ENCODE peak calls at places on chromosome 5, in eight cellular contexts. S is PC-9, U is neural progenitor cell, T is hepatocyte, H is K562, R is fibroblast of lung, A is Karpas-422, O is MM.1S. Y is an unnamed sample.

GRCh38 chr5:64690417-64691151 is at the start of gene SHISAL2B:
- DNase-seq in T (peak; percentile 35), H (no peak), A (no peak), S (no peak), O (no peak), U (peak; percentile 78), R (peak; percentile 27), Y (peak; percentile 65)

GRCh38 chr5:9544502-9545300 is 1.2 kb downstream of the SEMA5A start:
- DNase-seq in H (peak; percentile 66), O (peak; percentile 81), A (no peak), U (peak; percentile 93), T (peak; percentile 92), R (peak; percentile 85), S (peak; percentile 75), Y (peak; percentile 84)

GRCh38 chr5:60835554-60835953 is 8.5 kb downstream of the ELOVL7 start:
- DNase-seq in S (no peak), O (no peak), A (no peak), T (no peak), H (no peak), R (peak; percentile 14), U (no peak), Y (no peak)

GRCh38 chr5:172005708-172006377 is 595 bp downstream of the FBXW11 start:
- DNase-seq in T (peak; percentile 53), O (no peak), R (no peak), U (peak; percentile 69), H (peak; percentile 27), A (peak; percentile 68), S (no peak), Y (peak; percentile 37)

GRCh38 chr5:60687927-60688720 is 11.8 kb downstream of the DEPDC1B start:
- DNase-seq in U (peak; percentile 31), R (peak; percentile 57), T (peak; percentile 67), S (no peak), H (no peak), A (peak; percentile 57), O (no peak), Y (no peak)

GRCh38 chr5:87536365-87536764 is 123.6 kb upstream of the CCNH start:
- DNase-seq in R (no peak), H (no peak), A (no peak), S (no peak), T (no peak), U (no peak), O (no peak), Y (no peak)

GRCh38 chr5:135240283-135240633 is 158.8 kb downstream of the MACROH2A1 start:
- DNase-seq in H (no peak), R (no peak), O (no peak), A (no peak), S (no peak), U (no peak), T (no peak), Y (no peak)

GRCh38 chr5:18393546-18393945 is 759.3 kb downstream of the TAF11L14 start:
- DNase-seq in S (no peak), R (no peak), U (no peak), O (no peak), A (no peak), H (no peak), T (no peak), Y (no peak)

GRCh38 chr5:173925449-173926071 is 37.4 kb downstream of the CPEB4 start:
- DNase-seq in O (peak; percentile 79), U (peak; percentile 55), T (peak; percentile 36), S (no peak), R (peak; percentile 72), A (peak; percentile 81), H (peak; percentile 33), Y (no peak)

GRCh38 chr5:154520861-154521453 is 42.9 kb upstream of the HAND1 start:
- DNase-seq in T (peak; percentile 83), H (peak; percentile 68), A (peak; percentile 46), S (peak; percentile 44), R (peak; percentile 9), U (peak; percentile 90), O (no peak), Y (peak; percentile 66)

GRCh38 chr5:132444841-132445639 is 45.5 kb downstream of the IRF1 start:
- DNase-seq in S (peak; percentile 87), H (no peak), U (no peak), R (no peak), T (no peak), A (no peak), O (no peak), Y (no peak)

GRCh38 chr5:132825824-132826391 is 4.5 kb downstream of the SHROOM1 start:
- DNase-seq in H (no peak), R (no peak), O (no peak), A (no peak), U (peak; percentile 57), S (no peak), T (no peak), Y (no peak)

GRCh38 chr5:124642148-124642547 is 104.3 kb downstream of the ZNF608 start:
- DNase-seq in H (no peak), O (no peak), S (no peak), T (no peak), U (no peak), A (peak; percentile 69), R (no peak), Y (no peak)

GRCh38 chr5:61450170-61450815 is 118.2 kb downstream of the ZSWIM6 start:
- DNase-seq in A (no peak), U (no peak), R (peak; percentile 87), T (peak; percentile 47), H (no peak), O (no peak), S (peak; percentile 56), Y (peak; percentile 3)

GRCh38 chr5:75736273-75736672 is 19.0 kb upstream of the POC5 start:
- DNase-seq in A (no peak), T (no peak), H (no peak), R (no peak), O (no peak), S (no peak), U (peak; percentile 17), Y (no peak)

GRCh38 chr5:138568061-138568824 is 7.0 kb downstream of the HSPA9 start:
- DNase-seq in S (no peak), T (no peak), R (no peak), H (no peak), O (no peak), A (no peak), U (no peak), Y (no peak)

GRCh38 chr5:110899566-110900412 is 161.0 kb downstream of the SLC25A46 start:
- DNase-seq in U (no peak), T (no peak), O (no peak), H (no peak), A (no peak), S (no peak), R (peak; percentile 56), Y (no peak)

GRCh38 chr5:149288437-149288836 is 16.8 kb downstream of the AFAP1L1 start:
- DNase-seq in H (no peak), U (no peak), S (no peak), A (no peak), R (no peak), O (no peak), T (no peak), Y (no peak)

GRCh38 chr5:60161340-60161934 is 267.9 kb upstream of the PDE4D start:
- DNase-seq in U (peak; percentile 45), A (peak; percentile 57), T (peak; percentile 35), O (peak; percentile 66), R (peak; percentile 48), S (no peak), H (no peak), Y (no peak)

GRCh38 chr5:127875235-127876021 is 172.2 kb downstream of the CCDC192 start:
- DNase-seq in H (peak; percentile 17), T (peak; percentile 82), S (peak; percentile 84), O (peak; percentile 90), A (peak; percentile 96), R (peak; percentile 78), U (peak; percentile 71), Y (peak; percentile 14)

DNA sequence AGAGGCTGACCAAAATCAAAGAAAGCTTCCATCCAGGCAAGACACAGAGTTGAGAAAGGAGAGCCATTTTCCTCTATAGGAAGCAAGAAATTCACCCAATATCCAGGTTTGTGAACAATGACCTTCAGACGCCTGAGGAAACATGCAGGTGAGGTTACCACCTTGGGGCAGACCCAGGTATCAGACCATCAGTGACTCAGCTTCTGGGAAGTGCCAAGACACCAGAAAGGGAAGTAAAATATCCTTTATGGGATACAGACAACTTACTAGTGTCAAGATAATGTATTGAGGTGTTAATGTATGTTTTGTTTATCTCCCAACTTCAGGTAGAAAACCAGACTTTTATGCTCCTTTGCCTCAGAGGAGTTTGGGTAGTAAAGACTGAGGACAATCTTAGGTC is 2.2 kb upstream of the DTWD2 start:
- DNase-seq in U (no peak), A (peak; percentile 27), R (no peak), O (no peak), S (peak; percentile 48), T (no peak), H (no peak), Y (no peak)
- H2AFZ ChIP-seq in U (no peak overlapping the region), A (peak overlapping the region; percentile 20), R (no peak overlapping the region), O (no peak overlapping the region), S (peak overlapping the region; percentile 25), T (no peak overlapping the region), H (peak overlapping the region; percentile 89), Y (peak overlapping the region; percentile 29)

DNA sequence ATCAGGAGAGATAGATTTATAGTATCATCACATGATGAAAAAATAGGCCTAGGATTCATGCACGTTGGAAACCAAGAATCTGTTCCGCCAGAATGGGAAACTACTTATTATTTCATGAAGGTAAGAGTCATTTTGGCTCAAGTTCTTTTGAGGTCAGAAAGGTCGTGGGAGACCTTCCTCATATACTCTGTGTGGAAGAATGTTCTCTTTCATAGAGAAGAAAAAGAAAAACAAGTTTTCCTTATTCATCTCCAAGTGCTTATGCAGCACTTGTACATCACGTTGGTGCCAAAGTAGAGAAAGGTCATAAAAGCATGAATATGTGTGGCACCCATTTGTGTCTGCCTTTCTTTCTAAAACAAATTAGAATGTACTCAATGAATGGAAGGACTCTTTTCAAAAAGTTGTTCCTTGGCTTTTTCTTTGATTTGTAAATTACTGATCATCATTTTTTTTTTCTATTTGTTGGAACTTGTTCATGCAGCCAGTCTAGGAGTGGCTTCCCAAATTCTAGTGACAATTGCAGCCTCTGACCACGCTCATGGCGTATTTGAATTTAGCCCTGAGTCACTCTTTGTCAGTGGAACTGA is 122.3 kb downstream of the ADGRV1 start:
- DNase-seq in O (no peak), T (no peak), S (no peak), H (no peak), A (no peak), R (no peak), U (no peak), Y (no peak)
- H3K36me3 ChIP-seq in O (no peaks in the 10 kb centered on the region), T (no peaks in the 10 kb centered on the region), S (no peaks in the 10 kb centered on the region), H (peaks cover 84% of the 10 kb centered on the region), A (no peaks in the 10 kb centered on the region), R (no peaks in the 10 kb centered on the region), U (peaks cover 22% of the 10 kb centered on the region), Y (peaks cover 2% of the 10 kb centered on the region)

GRCh38 chr5:35487255-35488035 is 130.2 kb upstream of the SPEF2 start:
- DNase-seq in R (peak; percentile 85), S (no peak), T (no peak), A (no peak), O (no peak), U (no peak), H (no peak), Y (no peak)
- H2AFZ ChIP-seq in R (no peak overlapping the region), S (no peak overlapping the region), T (no peak overlapping the region), A (no peak overlapping the region), O (no peak overlapping the region), U (no peak overlapping the region), H (no peak overlapping the region), Y (no peak overlapping the region)

DNA sequence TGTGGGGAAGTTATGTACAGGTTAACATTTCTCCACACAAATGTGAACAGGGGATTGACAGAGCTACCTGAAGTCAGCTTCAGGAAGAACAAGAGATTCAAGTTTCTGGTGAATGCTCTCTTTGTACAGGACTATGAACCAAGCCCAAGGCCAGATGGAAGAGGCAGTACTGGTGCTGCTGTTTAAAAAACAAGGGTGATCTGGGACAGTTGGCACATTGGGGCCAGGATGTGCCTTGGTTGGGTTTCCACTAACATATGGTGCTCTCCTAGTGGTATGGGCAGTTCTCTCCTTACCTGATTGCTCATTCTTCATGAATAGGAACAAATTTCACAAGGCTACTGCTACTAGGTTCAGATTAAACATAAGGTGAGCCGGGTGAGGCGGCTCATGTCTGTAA is 40.0 kb downstream of the MTMR12 start:
- DNase-seq in R (no peak), U (no peak), A (no peak), T (no peak), O (no peak), S (no peak), H (no peak), Y (no peak)
- H3K36me3 ChIP-seq in R (peaks cover 5% of the 10 kb centered on the region), U (no peaks in the 10 kb centered on the region), A (peaks cover 65% of the 10 kb centered on the region), T (no peaks in the 10 kb centered on the region), O (peaks cover 8% of the 10 kb centered on the region), S (peaks cover 14% of the 10 kb centered on the region), H (peaks cover 64% of the 10 kb centered on the region), Y (peaks cover 7% of the 10 kb centered on the region)